ENCODE peak calls at places on chromosomes 11 and 22, in six cellular contexts. H is HTR-8/SVneo; Y is GM06990; J is germinal center; Q is activated naive CD4-positive, alpha-beta T cell treated with anti-CD3 and anti-CD28 coated beads for 36 hours; V is stimulated activated CD8-positive, alpha-beta memory T cell treated with anti-CD3 and anti-CD28 coated beads, Interleukin-15, amount 100 ng/mL, for 4 hours. C is an unnamed sample.

GRCh38 chr11:93945596-93945995 is 75.6 kb upstream of the HEPHL1 start:
- DNase-seq in H (no peak), Y (no peak), J (no peak), Q (no peak), V (no peak), C (no peak)

GRCh38 chr11:58788355-58789023 is 56.0 kb downstream of the GLYATL2 start:
- DNase-seq in H (peak; percentile 43), Y (peak; percentile 16), J (peak; percentile 26), Q (peak; percentile 66), V (no peak), C (peak; percentile 54)

GRCh38 chr11:101127699-101128570 is 1.7 kb downstream of the PGR start:
- DNase-seq in H (peak; percentile 10), Y (peak; percentile 9), J (peak; percentile 3), Q (no peak), V (no peak), C (peak; percentile 34)

GRCh38 chr11:56841210-56841810 is 92.8 kb upstream of the OR9G4 start:
- DNase-seq in H (peak; percentile 17), Y (peak; percentile 6), J (peak; percentile 12), Q (peak; percentile 59), V (no peak), C (peak; percentile 55)

GRCh38 chr22:16960884-16961249 is 47.2 kb downstream of the GAB4 start:
- DNase-seq in H (no peak), Y (no peak), J (no peak), Q (no peak), V (no peak), C (no peak)

GRCh38 chr22:42544686-42545085 is 9.1 kb upstream of the SERHL2 start:
- DNase-seq in H (no peak), Y (no peak), J (no peak), Q (no peak), V (no peak), C (no peak)

GRCh38 chr11:17396598-17397310 is 8.3 kb upstream of the KCNJ11 start:
- DNase-seq in H (no peak), Y (no peak), J (no peak), Q (no peak), V (no peak), C (no peak)

GRCh38 chr11:115892016-115892415 is 387.8 kb upstream of the CADM1 start:
- DNase-seq in H (no peak), Y (no peak), J (no peak), Q (no peak), V (no peak), C (no peak)

GRCh38 chr11:65492637-65493366 is 6.0 kb upstream of the MALAT1 start:
- DNase-seq in H (no peak), Y (peak; percentile 72), J (no peak), Q (peak; percentile 81), V (no peak), C (peak; percentile 88)

GRCh38 chr11:13308704-13309103 is 31.1 kb downstream of the BMAL1 start:
- DNase-seq in H (no peak), Y (no peak), J (no peak), Q (no peak), V (no peak), C (no peak)

GRCh38 chr22:30918761-30919160 is 49.8 kb downstream of the MORC2 start:
- DNase-seq in H (no peak), Y (no peak), J (no peak), Q (no peak), V (no peak), C (no peak)

GRCh38 chr11:70105755-70106571 is 27.8 kb downstream of the ANO1 start:
- DNase-seq in H (no peak), Y (no peak), J (no peak), Q (no peak), V (no peak), C (no peak)

GRCh38 chr11:66082936-66083698 is 13.0 kb downstream of the PACS1 start:
- DNase-seq in H (no peak), Y (no peak), J (no peak), Q (no peak), V (no peak), C (peak; percentile 83)

GRCh38 chr22:46843691-46844297 is 81.3 kb downstream of the TBC1D22A start:
- DNase-seq in H (no peak), Y (no peak), J (no peak), Q (no peak), V (no peak), C (no peak)

GRCh38 chr11:81211050-81211449 is 1522.6 kb downstream of the FAM181B start:
- DNase-seq in H (no peak), Y (no peak), J (no peak), Q (no peak), V (no peak), C (no peak)

GRCh38 chr11:66061268-66061667 is 8.8 kb upstream of the PACS1 start:
- DNase-seq in H (no peak), Y (no peak), J (no peak), Q (no peak), V (no peak), C (no peak)

GRCh38 chr22:46142548-46143490 is 7.5 kb upstream of the PPARA start:
- DNase-seq in H (no peak), Y (no peak), J (no peak), Q (no peak), V (no peak), C (no peak)

GRCh38 chr22:45995405-45996101 is 18.6 kb upstream of the WNT7B start:
- DNase-seq in H (no peak), Y (no peak), J (no peak), Q (no peak), V (no peak), C (no peak)

GRCh38 chr11:117548876-117549275 is 221.2 kb downstream of the CEP164 start:
- DNase-seq in H (no peak), Y (no peak), J (no peak), Q (no peak), V (no peak), C (no peak)

GRCh38 chr11:119615003-119615878 is 113.8 kb downstream of the NECTIN1 start:
- DNase-seq in H (peak; percentile 78), Y (no peak), J (no peak), Q (no peak), V (no peak), C (no peak)

GRCh38 chr11:128095459-128096096 is 491.8 kb downstream of the ETS1 start:
- DNase-seq in H (peak; percentile 1), Y (no peak), J (no peak), Q (no peak), V (no peak), C (no peak)

GRCh38 chr11:68852628-68853027 is 10.9 kb upstream of the CPT1A start:
- DNase-seq in H (no peak), Y (no peak), J (no peak), Q (no peak), V (no peak), C (no peak)

GRCh38 chr22:29580200-29580810 is 608 bp downstream of the NIPSNAP1 start:
- DNase-seq in H (no peak), Y (peak; percentile 32), J (peak; percentile 18), Q (peak; percentile 16), V (no peak), C (no peak)

GRCh38 chr22:19270873-19271272 is 20.6 kb downstream of the CLTCL1 start:
- DNase-seq in H (no peak), Y (no peak), J (no peak), Q (no peak), V (no peak), C (no peak)

GRCh38 chr11:131999084-131999483 is 628.7 kb downstream of the NTM start:
- DNase-seq in H (no peak), Y (no peak), J (no peak), Q (no peak), V (no peak), C (no peak)

GRCh38 chr22:20864186-20864908 is 5.5 kb downstream of the SNAP29 start:
- DNase-seq in H (no peak), Y (no peak), J (no peak), Q (no peak), V (no peak), C (peak; percentile 38)

GRCh38 chr22:45217806-45218205 is 22.9 kb downstream of the KIAA0930 start:
- DNase-seq in H (no peak), Y (no peak), J (no peak), Q (no peak), V (no peak), C (no peak)

GRCh38 chr11:5476184-5476819 is 12.2 kb upstream of the OR52D1 start:
- DNase-seq in H (peak; percentile 39), Y (peak; percentile 3), J (peak; percentile 35), Q (peak; percentile 64), V (no peak), C (peak; percentile 74)